ENCODE peak calls at places on chromosomes 4 and X, in nine cellular contexts. S is LoVo; L is progenitor cell of endocrine pancreas; U is NCI-H2081; C is Peyer's patch; R is astrocyte of the spinal cord; M is HFFc6; O is activated CD4-positive, alpha-beta T cell treated with anti-CD3 and anti-CD28 coated beads, Interleukin-2, amount 50 U/mL, for 48 hours; Z is amniotic epithelial cell. T is an unnamed sample.

GRCh38 chr4:15495621-15496020 is 25.9 kb downstream of the CC2D2A start:
- DNase-seq in U (no peak), S (no peak), C (no peak), Z (no peak), L (no peak), O (no peak), M (no peak), R (no peak), T (no peak)

GRCh38 chr4:65538571-65538970 is 131.7 kb downstream of the EPHA5 start:
- DNase-seq in M (no peak), S (no peak), L (no peak), U (no peak), Z (peak; percentile 67), O (no peak), C (no peak), R (peak; percentile 79), T (no peak)

GRCh38 chr4:20984011-20984836 is 284.0 kb downstream of the PACRGL start:
- DNase-seq in S (no peak), C (no peak), Z (no peak), M (no peak), U (no peak), R (peak; percentile 3), L (peak; percentile 10), O (no peak), T (no peak)

GRCh38 chr4:7739918-7740865 is 199.5 kb downstream of the AFAP1 start:
- DNase-seq in S (no peak), O (no peak), C (no peak), R (no peak), M (no peak), U (no peak), Z (no peak), L (no peak), T (no peak)

GRCh38 chr4:36716874-36717273 is 435.5 kb downstream of the DTHD1 start:
- DNase-seq in C (no peak), U (no peak), S (no peak), Z (no peak), O (no peak), L (no peak), M (no peak), R (no peak), T (no peak)

GRCh38 chr4:108192056-108192455 is 23.3 kb upstream of the LEF1 start:
- DNase-seq in U (peak; percentile 48), S (no peak), L (no peak), C (no peak), Z (no peak), O (no peak), R (no peak), M (no peak), T (no peak)

GRCh38 chr4:29539226-29539625 is 1180.9 kb upstream of the PCDH7 start:
- DNase-seq in M (no peak), R (no peak), O (no peak), S (no peak), C (no peak), U (no peak), L (no peak), Z (peak; percentile 21), T (no peak)

GRCh38 chr4:61200195-61200990 is at the start of gene ADGRL3:
- DNase-seq in S (no peak), O (no peak), L (peak; percentile 61), Z (peak; percentile 37), M (no peak), R (peak; percentile 50), U (peak; percentile 66), C (no peak), T (no peak)

GRCh38 chr4:113616443-113616842 is 145.1 kb downstream of the CAMK2D start:
- DNase-seq in R (no peak), Z (no peak), L (no peak), M (no peak), O (no peak), S (no peak), U (no peak), C (no peak), T (no peak)

GRCh38 chr4:149638073-149638472 is 177.6 kb downstream of the IQCM start:
- DNase-seq in U (no peak), O (no peak), Z (peak; percentile 47), C (no peak), R (peak; percentile 29), S (no peak), M (peak; percentile 34), L (no peak), T (no peak)

GRCh38 chrX:103311401-103311785 is 603 bp upstream of the BEX2 start:
- DNase-seq in O (no peak), L (no peak), M (no peak), C (no peak), Z (no peak), S (no peak), R (no peak), U (no peak), T (no peak)

GRCh38 chrX:49172280-49172780 is 632 bp downstream of the PLP2 start:
- DNase-seq in L (no peak), M (peak; percentile 65), C (peak; percentile 79), U (peak; percentile 68), R (peak; percentile 39), S (peak; percentile 73), Z (peak; percentile 26), O (peak; percentile 80), T (peak; percentile 69)

GRCh38 chr4:172826866-172827265 is 341.7 kb upstream of the GALNT7 start:
- DNase-seq in R (no peak), C (no peak), L (no peak), S (no peak), U (no peak), O (no peak), Z (no peak), M (no peak), T (no peak)

GRCh38 chrX:52363247-52363883 is 5.5 kb upstream of the XAGE2 start:
- DNase-seq in C (no peak), M (no peak), Z (peak; percentile 11), U (no peak), R (no peak), S (peak; percentile 12), L (no peak), O (no peak), T (no peak)

GRCh38 chr4:78720151-78720726 is 55.9 kb upstream of the BMP2K start:
- DNase-seq in C (no peak), L (no peak), O (no peak), Z (no peak), U (no peak), S (no peak), M (no peak), R (no peak), T (no peak)

GRCh38 chrX:46573896-46574336 is 351 bp downstream of the CHST7 start:
- DNase-seq in L (peak; percentile 9), Z (peak; percentile 54), C (peak; percentile 64), U (peak; percentile 62), S (peak; percentile 46), M (no peak), O (peak; percentile 62), R (peak; percentile 56), T (peak; percentile 66)

GRCh38 chr4:88006956-88007303 is 505 bp upstream of the PKD2 start:
- DNase-seq in S (no peak), Z (no peak), O (no peak), C (no peak), M (no peak), R (peak; percentile 32), L (no peak), U (no peak), T (no peak)

GRCh38 chr4:80540785-80541469 is 205.4 kb downstream of the CFAP299 start:
- DNase-seq in Z (peak; percentile 60), R (peak; percentile 12), S (no peak), C (no peak), L (no peak), U (no peak), O (no peak), M (peak; percentile 16), T (no peak)

GRCh38 chr4:131644619-131645018 is 1504.5 kb upstream of the PCDH10 start:
- DNase-seq in Z (peak; percentile 70), C (no peak), S (peak; percentile 4), R (peak; percentile 22), M (no peak), U (no peak), L (no peak), O (no peak), T (no peak)

GRCh38 chr4:128913228-128913627 is 103.7 kb downstream of the JADE1 start:
- DNase-seq in L (no peak), C (no peak), O (no peak), M (no peak), S (no peak), U (no peak), Z (no peak), R (no peak), T (no peak)

GRCh38 chrX:135112096-135112729 is 8.1 kb downstream of the ETDB start:
- DNase-seq in U (peak; percentile 23), O (peak; percentile 51), C (no peak), M (peak; percentile 13), Z (peak; percentile 21), S (peak; percentile 11), L (no peak), R (peak; percentile 22), T (peak; percentile 31)

GRCh38 chr4:54542119-54542438 is 115.7 kb upstream of the KIT start:
- DNase-seq in C (no peak), L (no peak), S (no peak), U (no peak), O (no peak), Z (peak; percentile 28), R (no peak), M (no peak), T (no peak)

GRCh38 chrX:54529166-54529558 is 857 bp upstream of the GNL3L start:
- DNase-seq in C (no peak), R (no peak), L (no peak), S (no peak), M (no peak), Z (no peak), O (no peak), U (no peak), T (no peak)

GRCh38 chr4:169090479-169091215 is 80.6 kb upstream of the CBR4 start:
- DNase-seq in L (no peak), U (no peak), R (no peak), M (no peak), C (no peak), Z (no peak), S (no peak), O (no peak), T (no peak)

GRCh38 chrX:106009145-106009544 is 29.4 kb downstream of the SERPINA7 start:
- DNase-seq in M (no peak), O (no peak), S (no peak), U (no peak), C (no peak), L (no peak), Z (no peak), R (no peak), T (no peak)

GRCh38 chr4:152038238-152038637 is 277.4 kb upstream of the GATB start:
- DNase-seq in R (no peak), Z (peak; percentile 25), S (no peak), U (no peak), L (no peak), C (no peak), O (no peak), M (peak; percentile 74), T (no peak)

GRCh38 chr4:82652062-82652461 is 90.3 kb upstream of the TMEM150C start:
- DNase-seq in L (no peak), C (no peak), M (peak; percentile 28), U (no peak), S (no peak), Z (peak; percentile 12), R (peak; percentile 27), O (no peak), T (no peak)

GRCh38 chr4:16897351-16897750 is 1.1 kb downstream of the LDB2 start:
- DNase-seq in M (peak; percentile 12), S (no peak), C (no peak), L (no peak), O (no peak), U (no peak), R (peak; percentile 36), Z (no peak), T (no peak)

GRCh38 chr4:76449362-76449767 is 14.3 kb downstream of the SHROOM3 start:
- DNase-seq in R (peak; percentile 57), U (no peak), C (no peak), S (no peak), L (no peak), M (no peak), Z (no peak), O (no peak), T (no peak)

GRCh38 chr4:128427832-128428366 is 140.3 kb upstream of the PGRMC2 start:
- DNase-seq in C (no peak), U (peak; percentile 18), L (no peak), S (peak; percentile 84), Z (peak; percentile 87), R (peak; percentile 64), M (peak; percentile 68), O (no peak), T (no peak)

GRCh38 chrX:153515435-153515834 is 2.0 kb upstream of the ATP2B3 start:
- DNase-seq in O (no peak), L (no peak), R (no peak), S (no peak), C (no peak), M (no peak), U (no peak), Z (no peak), T (no peak)

T was measured in activated naive CD4-positive, alpha-beta T cell treated with Interleukin-2 at 50 U/mL for 16 hours.